ENCODE peak calls at places on chromosomes 12 and 14, in five cellular contexts. P is COLO829; M is HFF-Myc; K is stimulated activated CD4-positive, alpha-beta T cell treated with anti-CD3 and anti-CD28 coated beads, TNF-alpha, amount 100 ng/mL, for 1 hour; S is iPS-NIHi11. R is an unnamed sample.

GRCh38 chr12:48997719-48998496 is 1.3 kb downstream of the DDN start:
- DNase-seq in P (no peak), S (peak), M (no peak), K (no peak), R (no peak)

GRCh38 chr12:3925621-3926020 is 52.4 kb upstream of the PARP11 start:
- DNase-seq in S (no peak), P (no peak), M (no peak), K (no peak), R (no peak)

GRCh38 chr14:104219731-104220224 is 81.4 kb downstream of the KIF26A start:
- DNase-seq in M (no peak), P (no peak), K (no peak), S (peak), R (no peak)

GRCh38 chr12:110314308-110314707 is 33.3 kb downstream of the ATP2A2 start:
- DNase-seq in K (no peak), P (peak), S (no peak), M (no peak), R (peak)

GRCh38 chr12:118544569-118544968 is 168.2 kb downstream of the SUDS3 start:
- DNase-seq in S (no peak), K (no peak), M (no peak), P (peak), R (no peak)

GRCh38 chr12:132170094-132170636 is 25.9 kb downstream of the NOC4L start:
- DNase-seq in S (no peak), K (no peak), M (no peak), P (no peak), R (no peak)

GRCh38 chr12:1769809-1770494 is 50.4 kb upstream of the LRTM2 start:
- DNase-seq in M (no peak), P (no peak), S (no peak), K (no peak), R (no peak)

GRCh38 chr14:36319899-36320209 is 583 bp downstream of the MBIP start:
- DNase-seq in M (no peak), P (no peak), S (no peak), K (no peak), R (no peak)

GRCh38 chr12:4276524-4277204 is 3.1 kb downstream of the CCND2 start:
- DNase-seq in S (peak), M (peak), K (peak), P (peak), R (peak)

GRCh38 chr14:96062506-96062905 is 23.3 kb downstream of the C14orf132 start:
- DNase-seq in M (no peak), S (no peak), P (no peak), K (no peak), R (no peak)

GRCh38 chr12:3571323-3571722 is 80.3 kb downstream of the PRMT8 start:
- DNase-seq in M (no peak), P (no peak), S (no peak), K (no peak), R (no peak)

GRCh38 chr12:41983394-41983793 is 161.3 kb downstream of the GXYLT1 start:
- DNase-seq in S (peak), K (no peak), M (no peak), P (peak), R (no peak)

GRCh38 chr12:80821513-80822000 is 104.8 kb downstream of the MYF5 start:
- DNase-seq in P (no peak), M (no peak), S (peak), K (no peak), R (no peak)

GRCh38 chr14:90871605-90872233 is 55.5 kb upstream of the TTC7B start:
- DNase-seq in S (no peak), K (no peak), M (peak), P (peak), R (no peak)

GRCh38 chr12:70052931-70053497 is 190.2 kb upstream of the CNOT2 start:
- DNase-seq in M (peak), S (peak), K (no peak), P (peak), R (no peak)

GRCh38 chr12:73262788-73263381 is 990.7 kb downstream of the TRHDE start:
- DNase-seq in M (no peak), S (no peak), P (no peak), K (no peak), R (no peak)

GRCh38 chr14:100680439-100681051 is 46.1 kb upstream of the DLK1 start:
- DNase-seq in M (no peak), S (no peak), K (no peak), P (no peak), R (no peak)

GRCh38 chr14:102969060-102969791 is 46.8 kb downstream of the AMN start:
- DNase-seq in P (no peak), M (no peak), K (no peak), S (no peak), R (no peak)

GRCh38 chr12:43988838-43989560 is 153.1 kb downstream of the TMEM117 start:
- DNase-seq in P (no peak), K (no peak), M (no peak), S (no peak), R (no peak)

GRCh38 chr14:33777651-33778050 is 173.2 kb downstream of the EGLN3 start:
- DNase-seq in S (no peak), P (peak), M (peak), K (no peak), R (no peak)

GRCh38 chr14:63523735-63524408 is 19.3 kb downstream of the PPP2R5E start:
- DNase-seq in K (no peak), M (no peak), P (no peak), S (no peak), R (no peak)

GRCh38 chr12:88944403-88944802 is 364.1 kb upstream of the KITLG start:
- DNase-seq in M (no peak), K (no peak), P (no peak), S (no peak), R (no peak)

GRCh38 chr12:121983546-121984205 is 38.0 kb upstream of the BCL7A start:
- DNase-seq in S (no peak), M (no peak), K (no peak), P (no peak), R (no peak)

GRCh38 chr12:94603434-94604068 is 46.8 kb downstream of the TMCC3 start:
- DNase-seq in K (no peak), S (peak), P (no peak), M (no peak), R (no peak)

GRCh38 chr12:47903151-47903611 is 1.6 kb downstream of the VDR start:
- DNase-seq in P (no peak), M (no peak), K (no peak), S (no peak), R (peak)

GRCh38 chr12:49904601-49905000 is 901 bp upstream of the FAIM2 start:
- DNase-seq in K (no peak), P (no peak), M (no peak), S (no peak), R (no peak)

GRCh38 chr12:92561543-92561899 is 141.3 kb upstream of the PLEKHG7 start:
- DNase-seq in K (no peak), M (no peak), P (no peak), S (no peak), R (peak)

GRCh38 chr14:99395904-99396530 is 84.6 kb downstream of the SETD3 start:
- DNase-seq in S (no peak), K (no peak), M (no peak), P (no peak), R (no peak)

GRCh38 chr14:38387821-38388220 is 131.9 kb upstream of the CLEC14A start:
- DNase-seq in S (no peak), M (no peak), K (no peak), P (no peak), R (no peak)

GRCh38 chr12:1776139-1776975 is 44.0 kb upstream of the LRTM2 start:
- DNase-seq in S (peak), K (no peak), M (peak), P (peak), R (no peak)

GRCh38 chr14:34770901-34771300 is 56.5 kb upstream of the CFL2 start:
- DNase-seq in S (no peak), P (no peak), K (no peak), M (no peak), R (no peak)

GRCh38 chr12:111367661-111368221 is 1.2 kb downstream of the PHETA1 start:
- DNase-seq in K (no peak), M (no peak), S (no peak), P (no peak), R (no peak)

GRCh38 chr14:104164041-104164440 is 25.7 kb downstream of the KIF26A start:
- DNase-seq in K (no peak), S (no peak), P (no peak), M (no peak), R (no peak)

GRCh38 chr12:54658306-54659264 is 10.4 kb upstream of the DCD start:
- DNase-seq in P (peak), S (peak), M (peak), K (peak), R (no peak)

GRCh38 chr14:89221109-89221508 is 195.9 kb downstream of the FOXN3 start:
- DNase-seq in S (no peak), P (no peak), M (peak), K (no peak), R (peak)

GRCh38 chr12:132218915-132219314 is 74.7 kb downstream of the NOC4L start:
- DNase-seq in S (peak), M (no peak), K (peak), P (peak), R (no peak)

GRCh38 chr12:67593041-67593870 is 55.3 kb upstream of the DYRK2 start:
- DNase-seq in K (no peak), M (no peak), P (peak), S (peak), R (no peak)

R was measured in AG04450.